ENCODE peak calls at places on chromosomes 7 and 10, in eight cellular contexts. K is stimulated activated CD4-positive, alpha-beta T cell treated with anti-CD3 and anti-CD28 coated beads, Interleukin-1b, Interleukin-23, amount 100 ng/mL, for 24 hours; O is A549; P is fibroblast of the conjunctiva; V is activated CD4-positive, CD25-positive, alpha-beta regulatory T cell; Z is prostate gland; U is activated CD8-positive, alpha-beta T cell treated with anti-CD3 and anti-CD28 coated beads, Interleukin-2, amount 10 ng/mL, durations not matched to agents 7 days and 5 days; X is mesothelial cell of epicardium. T is an unnamed sample.

GRCh38 chr10:6669269-6669859 is 89.3 kb upstream of the PRKCQ start:
- DNase-seq in K (no peak), O (peak), P (peak), V (no peak), Z (no peak), U (peak), X (no peak), T (no peak)

GRCh38 chr10:76632158-76633051 is 1005.2 kb downstream of the KCNMA1 start:
- DNase-seq in K (no peak), O (peak), P (no peak), V (no peak), Z (no peak), U (no peak), X (no peak), T (peak)

GRCh38 chr10:68271104-68271882 is 39.4 kb upstream of the ATOH7 start:
- DNase-seq in K (no peak), O (no peak), P (peak), V (no peak), Z (no peak), U (no peak), X (no peak), T (no peak)

GRCh38 chr7:34181271-34181958 is 276.1 kb downstream of the BMPER start:
- DNase-seq in K (no peak), O (no peak), P (no peak), V (no peak), Z (no peak), U (no peak), X (no peak), T (no peak)

GRCh38 chr10:119526606-119527592 is 15.6 kb downstream of the RGS10 start:
- DNase-seq in K (no peak), O (no peak), P (no peak), V (no peak), Z (no peak), U (no peak), X (no peak), T (no peak)

GRCh38 chr10:64209574-64209973 is 688.4 kb downstream of the REEP3 start:
- DNase-seq in K (no peak), O (no peak), P (no peak), V (no peak), Z (no peak), U (no peak), X (no peak), T (no peak)

GRCh38 chr7:69702357-69702756 is 104.1 kb downstream of the AUTS2 start:
- DNase-seq in K (no peak), O (no peak), P (no peak), V (no peak), Z (no peak), U (no peak), X (no peak), T (no peak)

GRCh38 chr7:105187302-105188169 is 173.5 kb downstream of the KMT2E start:
- DNase-seq in K (no peak), O (no peak), P (no peak), V (no peak), Z (no peak), U (no peak), X (no peak), T (no peak)

GRCh38 chr7:158735935-158736334 is 31.3 kb upstream of the NCAPG2 start:
- DNase-seq in K (no peak), O (no peak), P (no peak), V (no peak), Z (no peak), U (no peak), X (no peak), T (no peak)

GRCh38 chr7:3558410-3558809 is 257.4 kb downstream of the SDK1 start:
- DNase-seq in K (no peak), O (no peak), P (no peak), V (no peak), Z (no peak), U (no peak), X (no peak), T (no peak)

GRCh38 chr7:137151056-137151731 is 192.3 kb downstream of the PTN start:
- DNase-seq in K (no peak), O (no peak), P (no peak), V (no peak), Z (no peak), U (no peak), X (no peak), T (no peak)

T was measured in upper lobe of left lung.